ENCODE peak calls at places on chromosomes 2 and 18, in four cellular contexts. D is HepG2, E is GM12878, Y is K562. G is an unnamed sample.

GRCh38 chr2:237482485-237482884 is 4.6 kb upstream of the MLPH start:
- DNase-seq in D (peak; percentile 38), E (no peak), Y (no peak), G (no peak)

GRCh38 chr2:146128216-146128615 is 1608.3 kb upstream of the ZEB2 start:
- DNase-seq in D (no peak), E (no peak), Y (no peak), G (no peak)

GRCh38 chr2:101830555-101830954 is 133.0 kb downstream of the MAP4K4 start:
- DNase-seq in D (no peak), E (no peak), Y (no peak), G (no peak)

GRCh38 chr2:100721693-100722092 is 98.2 kb upstream of the NPAS2 start:
- DNase-seq in D (no peak), E (no peak), Y (no peak), G (no peak)

GRCh38 chr2:108555572-108555971 is 21.3 kb downstream of the LIMS1 start:
- DNase-seq in D (no peak), E (no peak), Y (no peak), G (no peak)

GRCh38 chr2:114754907-114755563 is 312.6 kb downstream of the DPP10 start:
- DNase-seq in D (no peak), E (no peak), Y (no peak), G (no peak)

GRCh38 chr2:214569419-214570035 is 158.7 kb downstream of the VWC2L start:
- DNase-seq in D (no peak), E (no peak), Y (no peak), G (no peak)

GRCh38 chr2:2647156-2647555 is 316.1 kb upstream of the MYT1L start:
- DNase-seq in D (no peak), E (no peak), Y (no peak), G (no peak)

GRCh38 chr2:210337159-210337558 is 22.2 kb upstream of the MYL1 start:
- DNase-seq in D (no peak), E (no peak), Y (no peak), G (no peak)

GRCh38 chr2:37378411-37378810 is 34.0 kb downstream of the QPCT start:
- DNase-seq in D (peak; percentile 43), E (no peak), Y (no peak), G (no peak)

GRCh38 chr2:118016911-118017310 is 3.0 kb upstream of the CCDC93 start:
- DNase-seq in D (no peak), E (no peak), Y (no peak), G (no peak)

GRCh38 chr2:223101340-223102039 is 49.5 kb downstream of the KCNE4 start:
- DNase-seq in D (peak; percentile 31), E (peak; percentile 31), Y (peak; percentile 63), G (peak; percentile 66)

GRCh38 chr2:132690664-132691303 is 20.8 kb upstream of the LYPD1 start:
- DNase-seq in D (no peak), E (no peak), Y (no peak), G (no peak)

GRCh38 chr18:10304853-10305252 is 149.6 kb upstream of the APCDD1 start:
- DNase-seq in D (no peak), E (no peak), Y (no peak), G (no peak)

GRCh38 chr2:20097889-20098714 is 46.7 kb upstream of the LAPTM4A start:
- DNase-seq in D (peak; percentile 82), E (peak; percentile 49), Y (peak; percentile 84), G (peak; percentile 88)

GRCh38 chr2:9106338-9107167 is 100.1 kb upstream of the ASAP2 start:
- DNase-seq in D (no peak), E (no peak), Y (no peak), G (no peak)

GRCh38 chr2:121128741-121129659 is 156.0 kb downstream of the TFCP2L1 start:
- DNase-seq in D (peak; percentile 45), E (no peak), Y (peak; percentile 58), G (peak; percentile 74)

GRCh38 chr18:8828798-8829197 is 123.4 kb downstream of the MTCL1 start:
- DNase-seq in D (no peak), E (no peak), Y (no peak), G (no peak)

GRCh38 chr2:33478968-33479691 is 2.7 kb downstream of the RASGRP3 start:
- DNase-seq in D (no peak), E (no peak), Y (peak; percentile 35), G (no peak)

GRCh38 chr2:101658387-101658786 is 39.1 kb upstream of the MAP4K4 start:
- DNase-seq in D (no peak), E (no peak), Y (no peak), G (no peak)

GRCh38 chr2:5330961-5331360 is 361.2 kb upstream of the SOX11 start:
- DNase-seq in D (no peak), E (no peak), Y (no peak), G (no peak)

GRCh38 chr2:150469706-150470105 is 17.8 kb downstream of the RND3 start:
- DNase-seq in D (no peak), E (no peak), Y (no peak), G (no peak)

GRCh38 chr2:117712686-117713085 is 101.8 kb upstream of the DDX18 start:
- DNase-seq in D (no peak), E (no peak), Y (no peak), G (no peak)

GRCh38 chr2:74149249-74149530 is 1.5 kb upstream of the BOLA3 start:
- DNase-seq in D (no peak), E (no peak), Y (peak; percentile 64), G (no peak)

GRCh38 chr2:236972491-236973379 is 113.0 kb upstream of the COPS8 start:
- DNase-seq in D (peak; percentile 76), E (no peak), Y (no peak), G (peak; percentile 39)

GRCh38 chr2:186636800-186637795 is 47.2 kb downstream of the ITGAV start:
- DNase-seq in D (no peak), E (no peak), Y (no peak), G (no peak)

GRCh38 chr2:1584691-1585485 is 159.4 kb downstream of the PXDN start:
- DNase-seq in D (no peak), E (no peak), Y (no peak), G (no peak)

GRCh38 chr2:43075054-43075593 is 151.3 kb downstream of the ZFP36L2 start:
- DNase-seq in D (peak; percentile 76), E (no peak), Y (no peak), G (no peak)

GRCh38 chr2:138177693-138178092 is 213.4 kb downstream of the HNMT start:
- DNase-seq in D (no peak), E (no peak), Y (no peak), G (no peak)

GRCh38 chr18:48018806-48019295 is 88.4 kb upstream of the SMAD2 start:
- DNase-seq in D (no peak), E (no peak), Y (no peak), G (peak; percentile 4)

GRCh38 chr2:201203916-201204654 is 21.1 kb downstream of the CASP10 start:
- DNase-seq in D (no peak), E (no peak), Y (no peak), G (no peak)

GRCh38 chr2:6554403-6554802 is 311.3 kb downstream of the CMPK2 start:
- DNase-seq in D (no peak), E (no peak), Y (no peak), G (no peak)

GRCh38 chr18:77218642-77219041 is 31.0 kb upstream of the GALR1 start:
- DNase-seq in D (no peak), E (no peak), Y (no peak), G (no peak)

GRCh38 chr2:15058015-15058414 is 425.5 kb downstream of the LRATD1 start:
- DNase-seq in D (peak; percentile 35), E (no peak), Y (peak; percentile 25), G (no peak)

GRCh38 chr2:164620873-164621760 is at the start of gene GRB14:
- DNase-seq in D (peak; percentile 32), E (no peak), Y (no peak), G (peak; percentile 80)

GRCh38 chr2:237315881-237316225 is 98.1 kb downstream of the COL6A3 start:
- DNase-seq in D (peak; percentile 69), E (no peak), Y (no peak), G (no peak)

GRCh38 chr2:128770143-128771080 is 451.7 kb upstream of the HS6ST1 start:
- DNase-seq in D (no peak), E (no peak), Y (no peak), G (no peak)

GRCh38 chr2:70528921-70529320 is 24.7 kb downstream of the TGFA start:
- DNase-seq in D (no peak), E (no peak), Y (no peak), G (no peak)
- TF ChIP-seq CREB1 in D (no peak), E (no peak), Y (no peak), G (no peak)

GRCh38 chr2:24021122-24021998 is 11.5 kb downstream of the MFSD2B start:
- DNase-seq in D (peak; percentile 61), E (no peak), Y (peak; percentile 74), G (peak; percentile 83)
- TF ChIP-seq CBFB in D (peak; percentile 22), E (no peak), Y (no peak), G (no peak)

DNA sequence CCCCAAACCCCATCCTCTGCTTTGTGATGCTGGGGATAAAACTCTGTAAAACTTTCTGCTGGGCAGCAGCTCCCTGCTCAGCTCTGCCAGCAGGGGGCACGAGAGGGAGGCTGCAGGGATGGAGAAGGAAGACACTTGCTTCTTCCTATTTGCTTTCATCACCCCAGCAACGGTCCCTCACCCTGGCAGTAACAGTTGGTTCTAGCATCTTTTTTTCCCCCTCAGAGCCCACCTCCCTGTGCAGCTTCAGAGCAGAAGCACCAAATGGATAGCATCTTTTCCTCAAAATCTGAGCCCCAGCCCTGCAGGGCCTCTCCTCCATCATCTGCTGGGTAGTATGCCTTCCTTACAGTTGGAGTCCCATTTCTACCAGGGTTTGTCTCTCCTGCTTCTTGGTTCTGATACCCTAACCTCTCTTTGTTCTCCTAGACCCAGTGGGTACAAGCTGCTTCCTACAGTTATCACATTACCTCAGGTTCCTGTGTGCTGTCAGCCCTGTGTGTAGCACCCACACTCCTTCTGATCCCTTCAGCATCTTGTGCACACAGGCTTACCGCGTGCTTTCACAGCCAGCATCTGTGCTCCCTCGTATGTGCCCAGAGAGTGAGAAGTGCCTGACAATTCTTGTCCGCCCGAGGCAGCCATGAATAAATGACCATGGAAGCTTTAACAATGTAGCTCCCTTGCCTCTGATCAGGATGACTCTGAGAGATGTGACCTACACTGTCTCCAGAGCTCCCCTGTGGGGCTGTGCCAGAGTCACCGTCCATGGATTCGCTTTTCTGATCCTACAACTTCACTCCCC is 14.5 kb downstream of the CKAP2L start:
- DNase-seq in D (peak; percentile 62), E (no peak), Y (peak; percentile 75), G (peak; percentile 85)
- TF ChIP-seq CREB1 in D (no peak), E (no peak), Y (no peak), G (no peak)

GRCh38 chr2:216644846-216645635 is 11.8 kb downstream of the IGFBP2 start:
- DNase-seq in D (no peak), E (no peak), Y (no peak), G (no peak)
- TF ChIP-seq CBFB in D (no peak), E (no peak), Y (no peak), G (no peak)

DNA sequence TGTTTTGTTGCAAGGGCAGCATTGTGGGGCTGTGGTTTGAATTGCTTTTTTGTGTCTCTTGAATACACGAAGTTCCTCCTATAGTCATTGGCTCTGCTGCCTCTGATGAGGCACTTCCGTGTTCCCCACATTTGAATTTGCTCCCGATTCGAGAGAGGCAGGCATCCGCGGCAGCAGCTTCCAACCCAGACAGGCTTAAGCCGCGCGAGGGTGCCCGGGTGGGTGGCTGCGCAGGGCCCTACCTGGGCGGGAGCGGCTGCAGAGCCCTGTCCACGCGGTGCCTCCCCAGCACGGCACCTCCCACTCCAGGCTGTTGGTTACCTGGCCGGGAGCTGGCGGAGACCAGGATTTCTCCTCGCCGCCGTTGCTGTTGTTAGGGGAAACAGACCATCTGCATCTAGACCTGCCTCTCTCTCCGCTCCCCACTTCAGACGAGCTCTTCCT is 151.3 kb downstream of the NEDD4L start:
- DNase-seq in D (no peak), E (no peak), Y (no peak), G (peak; percentile 58)
- TF ChIP-seq CREB1 in D (no peak), E (no peak), Y (no peak), G (no peak)

GRCh38 chr2:54975598-54976507 is 74.4 kb downstream of the RTN4 start:
- DNase-seq in D (no peak), E (no peak), Y (no peak), G (no peak)
- TF ChIP-seq CBFB in D (no peak), E (no peak), Y (no peak), G (no peak)

G was measured in WTC11.